ENCODE peak calls at places on chromosome 16, in five cellular contexts. N is esophagus squamous epithelium, I is left lung, G is mucosa of descending colon, Z is small intestine. L is an unnamed sample. For H3K4me1, the result is how much of the 10 kb centered on the place peaks cover.

GRCh38 chr16:27169511-27170071 is 33.7 kb upstream of the KDM8 start:
- DNase-seq in N (no peak), I (no peak), G (no peak), Z (peak), L (no peak)

GRCh38 chr16:55055262-55055661 is 124.6 kb downstream of the IRX5 start:
- DNase-seq in N (no peak), I (no peak), G (no peak), Z (no peak), L (no peak)

GRCh38 chr16:70575376-70575775 is 51.8 kb downstream of the SF3B3 start:
- DNase-seq in N (no peak), I (no peak), G (no peak), Z (no peak), L (no peak)

GRCh38 chr16:3188925-3189825 is 1.2 kb downstream of the OR1F1 start:
- DNase-seq in N (no peak), I (no peak), G (no peak), Z (no peak), L (no peak)

GRCh38 chr16:52254753-52255152 is 292.2 kb downstream of the TOX3 start:
- DNase-seq in N (no peak), I (no peak), G (no peak), Z (no peak), L (no peak)

GRCh38 chr16:85201566-85201965 is 89.3 kb upstream of the CIBAR2 start:
- DNase-seq in N (no peak), I (peak), G (no peak), Z (no peak), L (no peak)

GRCh38 chr16:67529639-67530012 is 997 bp downstream of the RIPOR1 start:
- DNase-seq in N (no peak), I (peak), G (peak), Z (no peak), L (no peak)

GRCh38 chr16:53502331-53503269 is at the start of gene AKTIP:
- DNase-seq in N (no peak), I (peak), G (peak), Z (peak), L (peak)

GRCh38 chr16:59342669-59343068 is 608.6 kb upstream of the GOT2 start:
- DNase-seq in N (no peak), I (no peak), G (no peak), Z (no peak), L (no peak)

GRCh38 chr16:21989141-21989540 is 11.8 kb downstream of the PDZD9 start:
- DNase-seq in N (no peak), I (no peak), G (no peak), Z (no peak), L (no peak)

GRCh38 chr16:57755061-57755684 is 19.6 kb downstream of the KATNB1 start:
- DNase-seq in N (no peak), I (peak), G (no peak), Z (no peak), L (peak)

GRCh38 chr16:20398603-20399002 is 5.9 kb downstream of the PDILT start:
- DNase-seq in N (no peak), I (no peak), G (no peak), Z (no peak), L (no peak)

DNA sequence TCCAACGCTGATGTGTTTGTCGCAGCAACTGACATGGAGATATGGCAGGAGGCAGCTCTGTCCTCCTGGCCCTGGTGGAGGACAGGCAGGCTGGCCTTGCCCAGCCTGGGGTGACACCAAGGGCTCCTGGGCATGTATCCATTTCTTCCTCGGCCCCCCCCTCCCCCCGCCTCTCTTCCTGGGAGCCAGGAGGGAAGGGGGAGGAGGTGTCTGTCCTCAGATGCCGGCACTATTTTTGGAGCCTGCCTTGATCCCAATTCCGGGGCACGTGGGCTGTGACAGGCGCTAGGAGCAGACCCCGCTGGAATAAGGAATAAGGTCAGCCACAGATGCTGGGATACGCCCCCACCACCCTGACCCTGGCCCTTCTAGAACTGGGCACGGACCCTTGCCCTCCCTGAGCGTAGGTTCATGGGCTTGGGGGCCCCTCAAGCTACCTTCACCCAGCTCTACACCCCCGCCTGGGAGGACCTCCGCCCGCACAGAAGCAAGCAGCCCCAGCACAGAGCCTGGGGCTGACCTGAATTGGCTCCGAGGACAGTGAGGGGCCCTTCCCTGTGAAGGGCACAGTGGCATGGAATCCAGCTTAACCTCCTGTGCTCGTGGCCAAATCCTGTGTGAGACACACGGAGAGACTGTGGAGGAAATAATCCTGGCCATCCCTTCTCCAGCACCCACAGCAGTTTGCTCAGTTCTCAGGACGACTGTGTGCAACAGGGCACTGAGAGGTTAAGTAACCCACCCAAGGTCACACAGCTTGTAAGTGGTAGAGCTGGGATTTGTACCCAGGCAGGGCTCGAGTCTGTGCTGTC is 24.1 kb downstream of the SEC14L5 start:
- DNase-seq in N (no peak), I (peak), G (no peak), Z (no peak), L (no peak)
- H3K4me1 ChIP-seq in N (under half), I (under half), G (under half), Z (under half), L (under half)

GRCh38 chr16:80806957-80807356 is 2.6 kb upstream of the CDYL2 start:
- DNase-seq in N (no peak), I (no peak), G (no peak), Z (no peak), L (no peak)
- H3K4me1 ChIP-seq in N (under half), I (under half), G (under half), Z (under half), L (under half)

DNA sequence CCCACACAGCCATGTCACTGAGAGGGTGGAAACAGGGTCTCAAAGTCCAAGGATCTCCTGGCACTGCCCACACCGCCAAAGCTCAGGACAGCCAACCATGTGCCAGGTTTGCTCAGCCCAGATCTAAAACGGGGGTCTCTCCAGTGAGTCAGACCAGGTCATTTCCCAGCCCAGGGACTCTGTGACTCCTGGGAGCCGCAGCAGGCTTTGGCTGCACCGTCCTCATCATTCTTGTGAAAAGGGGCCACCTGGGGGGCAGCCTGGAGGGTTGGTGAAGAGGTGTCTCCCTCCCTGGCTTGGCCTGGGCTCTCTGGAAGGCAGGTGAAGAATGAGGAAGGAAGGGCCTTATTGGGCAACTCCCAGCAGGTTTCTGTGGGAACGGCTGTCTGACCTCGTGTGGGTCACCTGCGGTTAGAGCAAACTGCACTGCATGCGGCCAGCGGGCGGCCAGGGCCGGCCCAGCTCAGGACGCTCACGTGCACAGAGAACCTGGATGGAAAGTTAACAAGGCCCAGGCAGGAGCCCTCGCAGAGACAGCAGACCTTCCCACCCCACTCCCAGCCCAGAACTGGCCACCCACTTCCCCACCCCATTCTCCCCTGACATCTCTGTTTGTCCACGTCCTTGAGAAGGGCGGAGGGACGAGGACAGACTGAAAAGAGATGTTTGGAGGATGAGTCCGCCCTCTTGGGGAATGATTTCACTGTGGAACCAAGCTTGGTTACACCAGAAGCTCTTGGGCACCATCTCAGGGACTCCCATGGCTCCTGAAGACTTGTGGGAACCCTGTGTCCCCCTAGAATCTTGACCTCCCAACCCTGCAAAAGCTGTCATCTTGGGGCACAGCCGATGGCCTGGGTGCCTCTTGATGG is 25.6 kb upstream of the LITAF start:
- DNase-seq in N (no peak), I (peak), G (peak), Z (peak), L (peak)
- H3K4me1 ChIP-seq in N (under half), I (half or more), G (under half), Z (under half), L (under half)

GRCh38 chr16:9801651-9802050 is 380.6 kb downstream of the GRIN2A start:
- DNase-seq in N (no peak), I (no peak), G (no peak), Z (no peak), L (no peak)
- H3K4me1 ChIP-seq in N (under half), I (under half), G (under half), Z (under half), L (under half)

DNA sequence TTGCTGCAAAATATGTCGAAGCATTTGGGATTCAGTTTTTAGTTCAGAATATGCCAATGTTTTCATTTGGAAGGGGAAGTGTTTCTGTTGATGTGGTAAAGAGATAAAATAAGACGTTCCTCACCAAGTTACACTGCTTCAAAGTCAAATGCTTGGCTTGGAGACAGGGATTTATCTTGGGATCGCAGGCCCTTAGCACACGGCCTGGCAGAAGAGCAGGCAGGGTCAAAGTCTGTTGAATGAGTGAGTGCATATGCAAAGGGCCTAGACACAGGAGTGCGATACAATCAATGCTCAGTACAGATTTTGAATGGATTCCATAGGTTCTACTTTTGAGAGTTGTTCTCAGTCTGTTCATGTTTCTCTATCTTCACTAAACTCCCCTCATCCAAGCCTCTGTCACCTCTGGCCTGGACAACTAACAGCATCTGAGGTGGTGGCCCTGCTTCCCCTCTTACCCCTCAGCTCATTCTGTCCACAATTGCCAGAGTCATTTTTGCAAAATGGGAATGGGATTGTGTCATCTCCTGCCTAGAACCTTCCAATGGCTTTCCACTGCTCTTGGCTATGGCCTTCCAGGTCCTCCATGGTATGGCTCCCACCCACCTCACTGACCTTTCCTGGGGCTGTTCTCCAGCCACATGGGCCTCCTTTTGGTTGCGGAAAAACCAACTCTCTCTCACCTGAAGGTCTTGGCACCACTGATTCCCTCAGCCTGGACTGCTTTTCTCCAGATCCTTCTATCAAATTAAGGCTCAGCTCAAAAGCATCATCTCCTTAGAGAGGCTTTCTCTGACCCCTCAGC is 3.2 kb downstream of the DEXI start:
- DNase-seq in N (no peak), I (no peak), G (no peak), Z (peak), L (no peak)
- H3K4me1 ChIP-seq in N (half or more), I (half or more), G (half or more), Z (under half), L (half or more)

GRCh38 chr16:89383095-89384003 is 107.0 kb downstream of the ANKRD11 start:
- DNase-seq in N (no peak), I (no peak), G (peak), Z (peak), L (peak)

GRCh38 chr16:89381788-89382187 is 108.6 kb downstream of the ANKRD11 start:
- DNase-seq in N (no peak), I (no peak), G (no peak), Z (no peak), L (peak)

GRCh38 chr16:89385712-89386111 is 104.6 kb downstream of the ANKRD11 start:
- DNase-seq in N (no peak), I (no peak), G (no peak), Z (no peak), L (peak)

GRCh38 chr16:89386337-89386736 is 104.0 kb downstream of the ANKRD11 start:
- DNase-seq in N (no peak), I (no peak), G (no peak), Z (no peak), L (peak)

GRCh38 chr16:89384282-89384681 is 106.1 kb downstream of the ANKRD11 start:
- DNase-seq in N (no peak), I (no peak), G (no peak), Z (no peak), L (no peak)
- H3K4me1 ChIP-seq in N (half or more), I (half or more), G (under half), Z (under half), L (under half)

GRCh38 chr16:4384497-4384896 is 12.8 kb downstream of the VASN start:
- DNase-seq in N (no peak), I (no peak), G (peak), Z (no peak), L (no peak)
- H3K4me1 ChIP-seq in N (under half), I (under half), G (under half), Z (under half), L (under half)

DNA sequence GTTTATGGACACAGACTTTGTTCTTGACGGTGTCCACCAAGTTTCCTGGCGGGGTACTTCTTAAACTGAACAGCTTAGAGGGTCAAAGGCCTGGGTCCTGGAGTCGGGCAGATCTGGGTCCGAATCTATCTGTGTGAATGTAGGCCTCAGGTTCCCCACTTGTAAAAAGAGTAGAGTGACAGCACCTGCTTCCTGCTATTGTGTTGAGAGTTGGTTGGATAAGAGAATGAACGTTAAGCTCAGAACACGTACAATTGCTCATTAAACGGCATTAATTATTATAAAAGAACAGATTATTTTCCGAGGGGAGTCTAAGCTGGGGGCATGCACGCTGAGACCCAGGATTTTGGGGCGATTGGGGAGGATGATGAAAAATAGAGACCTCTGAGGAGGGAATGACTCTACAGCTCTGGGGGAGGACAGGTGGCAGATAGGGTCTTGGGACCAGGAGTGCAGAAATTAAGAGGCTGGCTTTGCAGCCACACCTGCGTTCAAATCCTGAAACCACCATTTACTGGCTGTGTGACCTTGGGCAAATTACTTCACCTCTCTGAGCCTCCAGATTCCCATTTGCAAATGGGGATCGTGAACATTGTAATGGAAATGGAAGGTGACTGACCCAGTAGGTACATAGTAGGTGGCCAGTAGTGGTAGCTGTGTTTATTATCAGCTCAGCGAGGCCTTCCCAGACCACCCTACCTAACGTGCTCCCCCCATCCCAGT is 862 bp downstream of the CLEC16A start:
- DNase-seq in N (no peak), I (no peak), G (no peak), Z (no peak), L (no peak)
- H3K4me1 ChIP-seq in N (under half), I (half or more), G (under half), Z (under half), L (under half)

DNA sequence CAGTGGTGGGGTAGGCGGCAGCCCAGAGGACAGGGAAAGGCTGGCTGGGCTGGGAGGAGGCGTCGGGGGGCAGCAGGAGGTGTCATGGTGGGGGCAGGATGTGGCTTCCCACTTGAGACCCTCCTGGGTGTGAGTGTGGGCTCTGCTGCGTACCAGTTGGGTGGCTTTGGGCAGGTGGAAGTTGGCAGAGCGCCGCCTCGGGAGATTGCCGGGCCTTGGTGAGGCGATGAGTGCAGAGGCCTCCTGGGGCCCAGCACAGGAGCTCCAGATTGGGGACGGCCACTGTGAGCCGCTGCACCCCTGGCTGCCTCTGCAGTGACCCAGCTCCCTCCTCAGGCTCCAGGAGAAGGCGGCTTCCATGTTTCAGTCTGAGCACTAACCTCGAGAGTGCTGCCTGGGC is 13.8 kb downstream of the GPT2 start:
- DNase-seq in N (no peak), I (no peak), G (no peak), Z (no peak), L (no peak)
- H3K4me1 ChIP-seq in N (half or more), I (under half), G (under half), Z (under half), L (under half)

DNA sequence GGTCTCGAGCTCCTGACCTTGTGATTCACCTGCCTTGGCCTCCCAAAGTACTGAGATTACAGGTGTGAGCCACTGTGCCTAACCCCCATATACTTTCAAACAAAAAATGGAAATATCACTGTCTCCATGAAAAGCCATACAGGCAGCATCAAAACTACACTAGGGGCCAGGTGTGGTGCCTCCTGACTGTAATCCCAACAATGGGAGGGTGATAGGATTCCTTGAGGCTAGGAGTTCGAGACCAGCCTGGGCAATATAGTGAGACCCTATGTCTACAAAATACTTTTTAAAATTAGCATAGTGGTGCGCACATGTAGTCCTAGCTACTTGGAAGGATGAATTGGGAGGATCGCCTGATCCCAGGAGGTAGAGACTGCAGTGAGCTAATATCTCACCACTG is 15.7 kb downstream of the HMOX2 start:
- DNase-seq in N (no peak), I (no peak), G (no peak), Z (no peak), L (no peak)
- H3K4me1 ChIP-seq in N (under half), I (under half), G (under half), Z (under half), L (under half)

L was measured in kidney.